ENCODE peak calls at places on chromosome 5, in nine cellular contexts. W, U, E, Z, L, G, V, D and B are unnamed samples.

GRCh38 chr5:144125163-144125726 is 45.2 kb downstream of the YIPF5 start:
- DNase-seq in W (no peak), U (no peak), E (peak; percentile 8), Z (no peak), L (peak; percentile 25), G (no peak), V (no peak), D (no peak), B (peak; percentile 85)

GRCh38 chr5:37005946-37006540 is 129.5 kb downstream of the NIPBL start:
- DNase-seq in W (no peak), U (no peak), E (peak; percentile 41), Z (peak; percentile 62), L (peak; percentile 39), G (peak; percentile 38), V (no peak), D (peak; percentile 24), B (no peak)

GRCh38 chr5:151085517-151086031 is 4.7 kb upstream of the TNIP1 start:
- DNase-seq in W (no peak), U (no peak), E (peak; percentile 72), Z (peak; percentile 18), L (peak; percentile 44), G (peak; percentile 53), V (no peak), D (no peak), B (peak; percentile 50)

GRCh38 chr5:84274585-84275468 is 109.9 kb downstream of the EDIL3 start:
- DNase-seq in W (no peak), U (no peak), E (peak; percentile 43), Z (peak; percentile 60), L (peak; percentile 28), G (peak; percentile 8), V (no peak), D (peak; percentile 21), B (no peak)

GRCh38 chr5:128228506-128228905 is 144.9 kb downstream of the SLC12A2 start:
- DNase-seq in W (no peak), U (no peak), E (no peak), Z (peak; percentile 75), L (peak; percentile 58), G (peak; percentile 18), V (no peak), D (no peak), B (no peak)

GRCh38 chr5:112685386-112685785 is 52.3 kb upstream of the APC start:
- DNase-seq in W (no peak), U (no peak), E (no peak), Z (no peak), L (no peak), G (no peak), V (no peak), D (no peak), B (no peak)

GRCh38 chr5:172361566-172362238 is 78.1 kb upstream of the UBTD2 start:
- DNase-seq in W (no peak), U (no peak), E (peak; percentile 92), Z (peak; percentile 98), L (peak; percentile 100), G (peak; percentile 100), V (no peak), D (no peak), B (peak; percentile 91)

GRCh38 chr5:28324174-28324573 is 1285.8 kb upstream of the CDH9 start:
- DNase-seq in W (no peak), U (no peak), E (no peak), Z (no peak), L (no peak), G (no peak), V (no peak), D (no peak), B (no peak)

GRCh38 chr5:100772011-100772410 is 131.1 kb downstream of the ST8SIA4 start:
- DNase-seq in W (no peak), U (no peak), E (no peak), Z (no peak), L (no peak), G (no peak), V (no peak), D (no peak), B (no peak)

GRCh38 chr5:172867761-172868435 is 33.8 kb downstream of the ERGIC1 start:
- DNase-seq in W (no peak), U (no peak), E (no peak), Z (no peak), L (peak; percentile 28), G (no peak), V (no peak), D (no peak), B (no peak)

GRCh38 chr5:149001154-149001553 is 61.7 kb downstream of the SH3TC2 start:
- DNase-seq in W (no peak), U (no peak), E (no peak), Z (peak; percentile 43), L (peak; percentile 68), G (no peak), V (no peak), D (no peak), B (no peak)